ENCODE peak calls at places on chromosomes 4 and X, in nine cellular contexts. X is brain microvascular endothelial cell, K is astrocyte of the spinal cord, P is fibroblast of the aortic adventitia, R is GM23248, A is psoas muscle, F is GM12865, D is adipocyte, Y is AG10803. E is an unnamed sample.

GRCh38 chrX:64205735-64206491 is 405 bp upstream of the AMER1 start:
- DNase-seq in X (peak), K (peak), P (peak), R (peak), A (peak), F (peak), D (peak), Y (peak), E (peak)

GRCh38 chr4:1167244-1167949 is 5.0 kb downstream of the SPON2 start:
- DNase-seq in X (peak), K (peak), P (peak), R (peak), A (peak), F (peak), D (peak), Y (peak), E (peak)

GRCh38 chr4:153731239-153731638 is 28.6 kb downstream of the RNF175 start:
- DNase-seq in X (peak), K (peak), P (peak), R (peak), A (no peak), F (no peak), D (peak), Y (peak), E (peak)

GRCh38 chr4:1597021-1597931 is 86.8 kb downstream of the FAM53A start:
- DNase-seq in X (no peak), K (no peak), P (no peak), R (no peak), A (peak), F (no peak), D (no peak), Y (no peak), E (no peak)

GRCh38 chrX:153525451-153525850 is 8.0 kb downstream of the ATP2B3 start:
- DNase-seq in X (no peak), K (no peak), P (no peak), R (no peak), A (no peak), F (no peak), D (no peak), Y (no peak), E (no peak)

GRCh38 chrX:68666580-68666979 is 19.1 kb downstream of the STARD8 start:
- DNase-seq in X (no peak), K (no peak), P (no peak), R (no peak), A (no peak), F (no peak), D (no peak), Y (no peak), E (no peak)

GRCh38 chrX:39398215-39398972 is 597.1 kb downstream of the MID1IP1 start:
- DNase-seq in X (no peak), K (no peak), P (no peak), R (no peak), A (no peak), F (no peak), D (no peak), Y (no peak), E (no peak)

GRCh38 chr4:105246712-105247111 is 100.0 kb downstream of the TET2 start:
- DNase-seq in X (no peak), K (peak), P (peak), R (peak), A (no peak), F (no peak), D (peak), Y (peak), E (peak)

DNA sequence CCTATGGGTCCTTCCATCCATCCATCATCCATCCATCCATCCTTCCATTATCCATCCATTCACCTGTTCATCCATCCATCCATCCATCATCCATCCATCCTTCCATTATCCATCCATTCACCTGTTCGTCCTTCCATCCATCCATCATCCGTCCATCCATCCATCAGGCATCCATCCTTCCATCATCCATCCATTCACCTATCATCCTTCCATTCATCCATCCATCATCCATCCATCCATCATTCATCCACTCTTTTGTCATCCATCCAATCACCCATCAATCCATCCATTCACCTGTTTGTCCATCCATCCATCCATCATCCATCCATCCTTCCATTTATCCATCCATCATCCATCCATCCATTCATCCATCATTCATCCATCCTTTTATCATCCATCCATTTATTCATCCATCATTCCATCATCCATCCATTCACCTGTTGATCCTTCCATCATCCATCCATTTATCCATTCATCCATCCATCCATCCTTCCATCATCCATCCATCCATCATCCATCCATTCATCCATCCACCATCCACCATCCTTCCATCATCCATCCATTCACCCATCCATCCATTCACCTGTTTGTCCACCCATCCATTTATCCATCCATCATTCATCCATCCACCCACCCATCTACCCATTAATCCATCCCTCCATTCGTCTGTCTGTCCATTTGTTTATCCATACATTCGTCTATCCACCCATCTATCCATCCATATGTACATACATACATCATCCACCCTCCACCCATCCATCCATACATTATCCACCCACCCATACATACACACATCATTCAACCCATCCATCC is 34.8 kb downstream of the SH3TC1 start:
- DNase-seq in X (no peak), K (no peak), P (no peak), R (no peak), A (no peak), F (no peak), D (no peak), Y (no peak), E (no peak)
- H3K4me3 ChIP-seq in X (no peak), K (no peak), P (no peak), R (no peak), A (no peak), F (no peak), D (no peak), Y (no peak), E (no peak)

GRCh38 chr4:188282620-188283232 is 143.5 kb downstream of the TRIML1 start:
- DNase-seq in X (no peak), K (no peak), P (no peak), R (no peak), A (no peak), F (no peak), D (no peak), Y (no peak), E (no peak)
- H3K4me3 ChIP-seq in X (peak), K (no peak), P (no peak), R (no peak), A (no peak), F (no peak), D (peak), Y (no peak), E (peak)

DNA sequence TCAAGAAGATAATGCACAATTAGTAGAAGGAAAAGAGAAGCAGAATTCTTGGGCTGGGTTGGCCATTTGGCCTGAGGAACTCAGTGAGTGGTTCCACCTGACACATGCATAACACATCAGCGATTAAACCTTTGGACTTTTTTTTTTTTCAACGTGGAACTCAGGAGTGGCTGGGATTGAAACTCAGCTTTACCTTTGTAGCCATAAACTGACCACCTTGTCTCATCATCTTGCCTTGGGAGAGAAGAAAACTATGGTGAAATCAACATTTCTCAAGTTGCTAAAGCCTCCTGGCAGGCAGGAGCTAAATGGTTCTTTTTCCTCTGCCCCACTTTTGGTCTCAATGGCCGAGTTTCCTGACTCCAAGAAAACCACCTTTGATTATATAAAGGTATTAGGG is 16.3 kb downstream of the PTTG2 start:
- DNase-seq in X (no peak), K (peak), P (no peak), R (peak), A (no peak), F (no peak), D (peak), Y (peak), E (no peak)
- H3K4me3 ChIP-seq in X (peak), K (peak), P (no peak), R (peak), A (peak), F (peak), D (peak), Y (peak), E (peak)

GRCh38 chrX:46587753-46588171 is 14.2 kb downstream of the CHST7 start:
- DNase-seq in X (no peak), K (peak), P (peak), R (peak), A (no peak), F (no peak), D (peak), Y (peak), E (no peak)
- H3K4me3 ChIP-seq in X (no peak), K (no peak), P (peak), R (peak), A (no peak), F (no peak), D (peak), Y (no peak), E (no peak)

DNA sequence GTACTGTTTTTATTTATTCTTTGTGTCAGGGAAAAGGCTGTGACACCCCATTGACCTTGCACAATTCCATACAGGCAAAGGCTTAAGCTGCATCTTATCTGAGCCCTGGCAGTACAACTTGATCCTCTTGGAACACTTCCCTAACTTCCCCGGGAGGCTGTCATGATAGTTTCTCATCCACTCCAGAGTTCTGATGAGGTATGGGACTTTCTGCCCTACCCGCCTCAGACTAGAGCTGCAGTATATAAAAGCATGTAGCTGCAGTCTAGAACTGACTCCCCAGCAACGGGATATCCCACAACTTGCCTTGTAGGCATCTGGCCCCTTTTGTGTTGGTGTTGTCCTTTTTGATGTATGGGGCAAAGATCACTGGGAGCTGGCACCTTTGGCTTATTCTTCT is 72.7 kb downstream of the FNIP2 start:
- DNase-seq in X (no peak), K (no peak), P (no peak), R (no peak), A (no peak), F (no peak), D (no peak), Y (no peak), E (no peak)
- H3K4me3 ChIP-seq in X (no peak), K (no peak), P (no peak), R (no peak), A (no peak), F (no peak), D (no peak), Y (no peak), E (no peak)

DNA sequence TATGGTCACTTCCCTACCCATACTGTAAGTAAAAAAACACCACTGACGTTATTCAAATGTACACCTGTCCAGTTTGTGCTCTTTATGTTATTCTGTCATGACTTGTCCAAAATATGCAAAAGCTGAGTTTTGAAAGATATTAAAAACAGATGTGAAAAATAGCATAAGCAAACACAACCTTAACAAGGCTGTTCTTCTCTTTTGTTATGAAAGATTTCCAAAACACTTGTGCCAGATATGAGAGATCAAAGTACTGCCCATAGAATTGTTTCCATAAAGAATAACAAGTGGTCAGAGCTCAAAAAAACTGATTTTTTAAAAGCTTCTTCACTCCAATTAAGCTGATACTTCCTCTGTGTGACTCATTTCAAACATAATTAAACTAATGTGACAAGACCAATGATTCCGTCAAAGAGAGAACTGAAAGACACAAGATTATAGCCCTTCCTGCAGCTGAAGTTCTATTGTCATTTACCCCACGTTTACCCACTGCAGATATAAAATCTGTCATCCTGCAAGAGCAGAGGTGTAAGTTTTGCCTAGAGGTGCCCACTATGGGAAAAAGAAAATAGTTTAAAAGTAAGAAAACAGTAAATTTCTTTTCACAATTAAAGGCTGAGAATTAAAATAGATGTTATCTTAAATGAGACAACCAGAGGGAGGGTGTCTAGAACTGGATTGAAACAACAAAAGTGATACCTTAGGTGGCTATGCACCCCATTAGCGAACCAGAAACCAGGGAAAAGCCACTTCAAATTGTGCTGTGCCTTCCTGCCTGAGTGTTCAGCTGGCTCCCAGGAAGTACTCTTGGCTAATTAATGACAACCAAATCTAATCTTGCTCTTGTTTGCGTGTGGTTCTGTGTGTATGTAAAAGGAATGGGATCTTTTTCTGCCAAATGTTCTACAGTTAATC is 30.1 kb downstream of the RASSF6 start:
- DNase-seq in X (no peak), K (no peak), P (peak), R (no peak), A (no peak), F (peak), D (peak), Y (no peak), E (no peak)
- H3K4me3 ChIP-seq in X (no peak), K (no peak), P (no peak), R (no peak), A (no peak), F (peak), D (no peak), Y (no peak), E (no peak)

GRCh38 chrX:107626916-107627315 is 1.4 kb upstream of the PRPS1 start:
- DNase-seq in X (no peak), K (no peak), P (no peak), R (no peak), A (no peak), F (no peak), D (no peak), Y (no peak), E (no peak)
- H3K4me3 ChIP-seq in X (no peak), K (no peak), P (no peak), R (no peak), A (no peak), F (no peak), D (no peak), Y (no peak), E (no peak)

DNA sequence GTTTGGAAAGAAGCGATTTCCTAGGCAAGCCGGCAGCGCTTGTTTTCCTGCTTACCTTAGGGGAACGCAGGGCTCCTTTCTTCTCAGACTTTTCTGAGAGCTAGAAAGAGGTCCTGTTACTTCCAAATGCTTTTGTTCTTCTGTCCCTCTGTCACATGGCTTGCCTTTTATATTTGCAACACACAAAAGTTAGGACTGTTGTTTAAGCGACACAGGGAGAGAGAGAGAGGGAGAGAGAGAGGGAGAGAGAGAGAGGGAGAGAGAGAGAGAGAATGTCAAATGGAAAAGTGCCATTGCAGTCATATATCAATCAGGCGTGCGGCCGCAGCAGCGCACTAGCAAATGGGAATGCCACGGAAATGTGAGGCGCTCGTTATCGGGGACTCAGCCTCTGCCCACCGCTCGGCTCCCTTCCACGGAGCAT is at the start of gene NDP:
- DNase-seq in X (no peak), K (no peak), P (no peak), R (peak), A (no peak), F (no peak), D (peak), Y (no peak), E (no peak)
- H3K4me3 ChIP-seq in X (peak), K (peak), P (peak), R (peak), A (peak), F (no peak), D (peak), Y (peak), E (peak)